ENCODE peak calls at places on chromosomes 5 and 9, in nine cellular contexts. One of them, this sample, is unnamed.

GRCh38 chr5:55671975-55672374 is 40.1 kb downstream of the SLC38A9 start:
- DNase-seq in cardiac fibroblast: peak
- DNase-seq in mesenchymal stem cell: no peak
- DNase-seq in bronchial epithelial cell: no peak
- DNase-seq in coronary artery: no peak
- DNase-seq in breast epithelium: no peak
- DNase-seq in SJSA1: no peak
- DNase-seq in tibial artery: no peak
- DNase-seq in epithelial cell of proximal tubule: no peak
- DNase-seq in this sample: no peak

GRCh38 chr5:174192901-174193300 is 147.4 kb downstream of the NSG2 start:
- DNase-seq in cardiac fibroblast: no peak
- DNase-seq in mesenchymal stem cell: no peak
- DNase-seq in bronchial epithelial cell: no peak
- DNase-seq in coronary artery: peak
- DNase-seq in breast epithelium: no peak
- DNase-seq in SJSA1: peak
- DNase-seq in tibial artery: no peak
- DNase-seq in epithelial cell of proximal tubule: no peak
- DNase-seq in this sample: no peak

GRCh38 chr9:21580636-21581353 is 98.7 kb upstream of the IFNE start:
- DNase-seq in cardiac fibroblast: peak
- DNase-seq in mesenchymal stem cell: no peak
- DNase-seq in bronchial epithelial cell: peak
- DNase-seq in coronary artery: no peak
- DNase-seq in breast epithelium: no peak
- DNase-seq in SJSA1: peak
- DNase-seq in tibial artery: no peak
- DNase-seq in epithelial cell of proximal tubule: no peak
- DNase-seq in this sample: peak

GRCh38 chr9:89802809-89803355 is 198.1 kb downstream of the GADD45G start:
- DNase-seq in cardiac fibroblast: no peak
- DNase-seq in mesenchymal stem cell: no peak
- DNase-seq in bronchial epithelial cell: peak
- DNase-seq in coronary artery: peak
- DNase-seq in breast epithelium: peak
- DNase-seq in SJSA1: no peak
- DNase-seq in tibial artery: peak
- DNase-seq in epithelial cell of proximal tubule: no peak
- DNase-seq in this sample: no peak

GRCh38 chr9:134365791-134366222 is 39.6 kb downstream of the RXRA start:
- DNase-seq in cardiac fibroblast: no peak
- DNase-seq in mesenchymal stem cell: no peak
- DNase-seq in bronchial epithelial cell: peak
- DNase-seq in coronary artery: peak
- DNase-seq in breast epithelium: no peak
- DNase-seq in SJSA1: no peak
- DNase-seq in tibial artery: peak
- DNase-seq in epithelial cell of proximal tubule: no peak
- DNase-seq in this sample: peak

GRCh38 chr9:79686381-79687130 is 114.8 kb downstream of the TLE4 start:
- DNase-seq in cardiac fibroblast: peak
- DNase-seq in mesenchymal stem cell: peak
- DNase-seq in bronchial epithelial cell: peak
- DNase-seq in coronary artery: peak
- DNase-seq in breast epithelium: peak
- DNase-seq in SJSA1: peak
- DNase-seq in tibial artery: peak
- DNase-seq in epithelial cell of proximal tubule: no peak
- DNase-seq in this sample: peak

GRCh38 chr5:139652788-139653241 is 4.7 kb downstream of the CXXC5 start:
- DNase-seq in cardiac fibroblast: peak
- DNase-seq in mesenchymal stem cell: peak
- DNase-seq in bronchial epithelial cell: no peak
- DNase-seq in coronary artery: no peak
- DNase-seq in breast epithelium: no peak
- DNase-seq in SJSA1: no peak
- DNase-seq in tibial artery: no peak
- DNase-seq in epithelial cell of proximal tubule: no peak
- DNase-seq in this sample: peak

GRCh38 chr5:175098301-175098700 is 345.7 kb downstream of the DRD1 start:
- DNase-seq in cardiac fibroblast: no peak
- DNase-seq in mesenchymal stem cell: no peak
- DNase-seq in bronchial epithelial cell: no peak
- DNase-seq in coronary artery: no peak
- DNase-seq in breast epithelium: no peak
- DNase-seq in SJSA1: no peak
- DNase-seq in tibial artery: no peak
- DNase-seq in epithelial cell of proximal tubule: no peak
- DNase-seq in this sample: no peak

GRCh38 chr9:136089697-136090045 is 5.4 kb downstream of the NACC2 start:
- DNase-seq in cardiac fibroblast: peak
- DNase-seq in mesenchymal stem cell: peak
- DNase-seq in bronchial epithelial cell: peak
- DNase-seq in coronary artery: no peak
- DNase-seq in breast epithelium: no peak
- DNase-seq in SJSA1: no peak
- DNase-seq in tibial artery: no peak
- DNase-seq in epithelial cell of proximal tubule: no peak
- DNase-seq in this sample: peak

GRCh38 chr9:6788175-6789016 is 30.6 kb downstream of the KDM4C start:
- DNase-seq in cardiac fibroblast: peak
- DNase-seq in mesenchymal stem cell: peak
- DNase-seq in bronchial epithelial cell: peak
- DNase-seq in coronary artery: no peak
- DNase-seq in breast epithelium: no peak
- DNase-seq in SJSA1: no peak
- DNase-seq in tibial artery: no peak
- DNase-seq in epithelial cell of proximal tubule: peak
- DNase-seq in this sample: peak

GRCh38 chr9:97500263-97500662 is 1.2 kb upstream of the TMOD1 start:
- DNase-seq in cardiac fibroblast: no peak
- DNase-seq in mesenchymal stem cell: no peak
- DNase-seq in bronchial epithelial cell: no peak
- DNase-seq in coronary artery: no peak
- DNase-seq in breast epithelium: no peak
- DNase-seq in SJSA1: no peak
- DNase-seq in tibial artery: no peak
- DNase-seq in epithelial cell of proximal tubule: no peak
- DNase-seq in this sample: no peak

GRCh38 chr5:132268698-132269551 is 11.4 kb downstream of the PDLIM4 start:
- DNase-seq in cardiac fibroblast: peak
- DNase-seq in mesenchymal stem cell: peak
- DNase-seq in bronchial epithelial cell: no peak
- DNase-seq in coronary artery: peak
- DNase-seq in breast epithelium: no peak
- DNase-seq in SJSA1: peak
- DNase-seq in tibial artery: no peak
- DNase-seq in epithelial cell of proximal tubule: no peak
- DNase-seq in this sample: peak

GRCh38 chr9:69455311-69455710 is 130.3 kb downstream of the ENTREP1 start:
- DNase-seq in cardiac fibroblast: no peak
- DNase-seq in mesenchymal stem cell: peak
- DNase-seq in bronchial epithelial cell: no peak
- DNase-seq in coronary artery: peak
- DNase-seq in breast epithelium: no peak
- DNase-seq in SJSA1: no peak
- DNase-seq in tibial artery: no peak
- DNase-seq in epithelial cell of proximal tubule: no peak
- DNase-seq in this sample: no peak

GRCh38 chr9:114484854-114485443 is 20.3 kb downstream of the WHRN start:
- DNase-seq in cardiac fibroblast: peak
- DNase-seq in mesenchymal stem cell: peak
- DNase-seq in bronchial epithelial cell: peak
- DNase-seq in coronary artery: no peak
- DNase-seq in breast epithelium: no peak
- DNase-seq in SJSA1: no peak
- DNase-seq in tibial artery: no peak
- DNase-seq in epithelial cell of proximal tubule: no peak
- DNase-seq in this sample: peak

GRCh38 chr5:10059611-10060379 is 189.9 kb downstream of the ATPSCKMT start:
- DNase-seq in cardiac fibroblast: no peak
- DNase-seq in mesenchymal stem cell: no peak
- DNase-seq in bronchial epithelial cell: no peak
- DNase-seq in coronary artery: no peak
- DNase-seq in breast epithelium: no peak
- DNase-seq in SJSA1: no peak
- DNase-seq in tibial artery: no peak
- DNase-seq in epithelial cell of proximal tubule: no peak
- DNase-seq in this sample: no peak

DNA sequence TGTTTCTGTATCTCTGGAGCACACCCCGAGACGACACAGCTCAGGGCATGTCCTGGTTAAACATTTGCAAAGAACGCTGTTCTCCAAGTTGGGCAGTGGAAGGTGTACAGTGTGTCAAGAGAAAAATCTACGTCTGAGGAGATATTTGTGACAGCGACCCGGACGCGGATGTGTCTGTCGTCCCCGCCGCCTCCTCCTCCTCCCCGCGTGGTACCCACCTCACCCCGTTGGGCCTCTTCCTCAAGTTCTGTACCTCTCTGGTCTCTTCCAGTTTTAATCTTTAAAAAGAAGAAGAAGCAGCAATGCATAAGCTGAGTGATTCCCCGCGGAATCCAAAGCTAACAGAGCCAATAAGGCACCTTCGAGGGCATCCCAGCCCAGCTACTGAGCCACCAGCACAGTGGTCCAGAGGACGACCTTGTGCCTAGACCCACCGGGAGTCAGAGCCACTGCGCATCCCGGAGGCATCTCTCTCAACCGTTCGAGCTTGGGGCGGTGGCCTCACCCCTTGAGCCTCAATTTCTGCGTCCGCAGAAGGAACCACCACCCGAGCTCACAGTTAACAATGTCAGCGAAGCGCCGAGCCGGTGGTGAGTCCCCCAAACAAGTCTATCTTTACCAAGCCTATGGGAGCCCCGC is 467 bp downstream of the C9orf78 start:
- DNase-seq in cardiac fibroblast: no peak
- DNase-seq in mesenchymal stem cell: no peak
- DNase-seq in bronchial epithelial cell: peak
- DNase-seq in coronary artery: no peak
- DNase-seq in breast epithelium: no peak
- DNase-seq in SJSA1: no peak
- DNase-seq in tibial artery: no peak
- DNase-seq in epithelial cell of proximal tubule: no peak
- DNase-seq in this sample: no peak
- H3K4me3 ChIP-seq in cardiac fibroblast: peak
- H3K4me3 ChIP-seq in mesenchymal stem cell: peak
- H3K4me3 ChIP-seq in bronchial epithelial cell: peak
- H3K4me3 ChIP-seq in coronary artery: peak
- H3K4me3 ChIP-seq in breast epithelium: peak
- H3K4me3 ChIP-seq in SJSA1: peak
- H3K4me3 ChIP-seq in tibial artery: peak
- H3K4me3 ChIP-seq in epithelial cell of proximal tubule: peak
- H3K4me3 ChIP-seq in this sample: peak

GRCh38 chr5:160468576-160468975 is 46.9 kb downstream of the PTTG1 start:
- DNase-seq in cardiac fibroblast: no peak
- DNase-seq in mesenchymal stem cell: no peak
- DNase-seq in bronchial epithelial cell: no peak
- DNase-seq in coronary artery: no peak
- DNase-seq in breast epithelium: no peak
- DNase-seq in SJSA1: no peak
- DNase-seq in tibial artery: no peak
- DNase-seq in epithelial cell of proximal tubule: no peak
- DNase-seq in this sample: no peak
- H3K4me3 ChIP-seq in cardiac fibroblast: peak
- H3K4me3 ChIP-seq in mesenchymal stem cell: no peak
- H3K4me3 ChIP-seq in bronchial epithelial cell: no peak
- H3K4me3 ChIP-seq in coronary artery: no peak
- H3K4me3 ChIP-seq in breast epithelium: no peak
- H3K4me3 ChIP-seq in SJSA1: peak
- H3K4me3 ChIP-seq in tibial artery: no peak
- H3K4me3 ChIP-seq in epithelial cell of proximal tubule: peak
- H3K4me3 ChIP-seq in this sample: peak

DNA sequence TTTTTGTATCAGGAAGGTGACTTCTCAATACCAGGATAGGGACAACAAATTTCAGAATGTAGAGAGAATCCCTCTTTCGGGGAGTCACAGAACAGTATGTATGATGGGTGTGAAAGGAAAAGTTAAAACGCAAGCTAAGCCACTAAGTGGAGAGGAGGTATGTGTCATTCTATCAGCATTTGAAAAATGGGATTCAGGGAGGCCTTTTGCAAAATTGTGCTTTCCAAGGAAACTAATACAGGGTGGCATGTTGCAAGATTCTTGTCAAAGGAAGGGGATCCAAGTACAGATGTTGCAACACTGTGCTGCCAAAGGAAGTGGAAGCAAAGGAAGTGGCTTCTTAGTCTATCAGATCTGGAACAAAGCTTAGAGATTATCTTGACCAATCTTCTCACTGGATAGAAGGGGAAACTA is 12.6 kb upstream of the TNIP1 start:
- DNase-seq in cardiac fibroblast: peak
- DNase-seq in mesenchymal stem cell: peak
- DNase-seq in bronchial epithelial cell: peak
- DNase-seq in coronary artery: no peak
- DNase-seq in breast epithelium: no peak
- DNase-seq in SJSA1: peak
- DNase-seq in tibial artery: no peak
- DNase-seq in epithelial cell of proximal tubule: peak
- DNase-seq in this sample: peak
- H3K4me3 ChIP-seq in cardiac fibroblast: no peak
- H3K4me3 ChIP-seq in mesenchymal stem cell: no peak
- H3K4me3 ChIP-seq in bronchial epithelial cell: no peak
- H3K4me3 ChIP-seq in coronary artery: no peak
- H3K4me3 ChIP-seq in breast epithelium: no peak
- H3K4me3 ChIP-seq in SJSA1: no peak
- H3K4me3 ChIP-seq in tibial artery: no peak
- H3K4me3 ChIP-seq in epithelial cell of proximal tubule: no peak
- H3K4me3 ChIP-seq in this sample: peak

GRCh38 chr5:7874639-7875038 is 5.7 kb downstream of the MTRR start:
- DNase-seq in cardiac fibroblast: no peak
- DNase-seq in mesenchymal stem cell: no peak
- DNase-seq in bronchial epithelial cell: no peak
- DNase-seq in coronary artery: no peak
- DNase-seq in breast epithelium: no peak
- DNase-seq in SJSA1: no peak
- DNase-seq in tibial artery: no peak
- DNase-seq in epithelial cell of proximal tubule: no peak
- DNase-seq in this sample: no peak

GRCh38 chr5:7877851-7878250 is 8.9 kb downstream of the MTRR start:
- DNase-seq in cardiac fibroblast: peak
- DNase-seq in mesenchymal stem cell: no peak
- DNase-seq in bronchial epithelial cell: no peak
- DNase-seq in coronary artery: no peak
- DNase-seq in breast epithelium: no peak
- DNase-seq in SJSA1: peak
- DNase-seq in tibial artery: no peak
- DNase-seq in epithelial cell of proximal tubule: no peak
- DNase-seq in this sample: peak

GRCh38 chr5:7878381-7878873 is 9.5 kb downstream of the MTRR start:
- DNase-seq in cardiac fibroblast: peak
- DNase-seq in mesenchymal stem cell: no peak
- DNase-seq in bronchial epithelial cell: peak
- DNase-seq in coronary artery: no peak
- DNase-seq in breast epithelium: no peak
- DNase-seq in SJSA1: no peak
- DNase-seq in tibial artery: no peak
- DNase-seq in epithelial cell of proximal tubule: no peak
- DNase-seq in this sample: peak

GRCh38 chr5:7875151-7875550 is 6.2 kb downstream of the MTRR start:
- DNase-seq in cardiac fibroblast: no peak
- DNase-seq in mesenchymal stem cell: no peak
- DNase-seq in bronchial epithelial cell: no peak
- DNase-seq in coronary artery: no peak
- DNase-seq in breast epithelium: no peak
- DNase-seq in SJSA1: no peak
- DNase-seq in tibial artery: no peak
- DNase-seq in epithelial cell of proximal tubule: no peak
- DNase-seq in this sample: no peak

GRCh38 chr5:7876867-7877266 is 7.9 kb downstream of the MTRR start:
- DNase-seq in cardiac fibroblast: peak
- DNase-seq in mesenchymal stem cell: peak
- DNase-seq in bronchial epithelial cell: peak
- DNase-seq in coronary artery: no peak
- DNase-seq in breast epithelium: no peak
- DNase-seq in SJSA1: peak
- DNase-seq in tibial artery: no peak
- DNase-seq in epithelial cell of proximal tubule: no peak
- DNase-seq in this sample: peak
- H3K4me3 ChIP-seq in cardiac fibroblast: no peak
- H3K4me3 ChIP-seq in mesenchymal stem cell: no peak
- H3K4me3 ChIP-seq in bronchial epithelial cell: no peak
- H3K4me3 ChIP-seq in coronary artery: no peak
- H3K4me3 ChIP-seq in breast epithelium: no peak
- H3K4me3 ChIP-seq in SJSA1: no peak
- H3K4me3 ChIP-seq in tibial artery: no peak
- H3K4me3 ChIP-seq in epithelial cell of proximal tubule: no peak
- H3K4me3 ChIP-seq in this sample: no peak

This sample was measured in fibroblast of villous mesenchyme.